ENCODE peak calls at places on chromosome 9, in seven cellular contexts. One of them, this sample, is unnamed. For H3K36me3, the result is how much of the 10 kb centered on the place peaks cover.

GRCh38 chr9:135701067-135701967 is 668 bp upstream of the KCNT1 start:
- DNase-seq in upper lobe of right lung: no peak
- DNase-seq in CD8-positive, alpha-beta T cell: peak
- DNase-seq in suprapubic skin: no peak
- DNase-seq in tibial artery: no peak
- DNase-seq in cardiac muscle cell: no peak
- DNase-seq in lower lobe of right lung: no peak
- DNase-seq in this sample: no peak

GRCh38 chr9:15543033-15543791 is 9.6 kb upstream of the CCDC171 start:
- DNase-seq in upper lobe of right lung: no peak
- DNase-seq in CD8-positive, alpha-beta T cell: no peak
- DNase-seq in suprapubic skin: no peak
- DNase-seq in tibial artery: no peak
- DNase-seq in cardiac muscle cell: no peak
- DNase-seq in lower lobe of right lung: no peak
- DNase-seq in this sample: no peak

GRCh38 chr9:91929331-91929730 is 20.7 kb downstream of the ROR2 start:
- DNase-seq in upper lobe of right lung: no peak
- DNase-seq in CD8-positive, alpha-beta T cell: no peak
- DNase-seq in suprapubic skin: no peak
- DNase-seq in tibial artery: no peak
- DNase-seq in cardiac muscle cell: no peak
- DNase-seq in lower lobe of right lung: no peak
- DNase-seq in this sample: no peak

GRCh38 chr9:15033316-15033715 is 123.1 kb upstream of the FREM1 start:
- DNase-seq in upper lobe of right lung: no peak
- DNase-seq in CD8-positive, alpha-beta T cell: no peak
- DNase-seq in suprapubic skin: no peak
- DNase-seq in tibial artery: no peak
- DNase-seq in cardiac muscle cell: no peak
- DNase-seq in lower lobe of right lung: no peak
- DNase-seq in this sample: no peak

GRCh38 chr9:109582386-109582785 is 84.3 kb upstream of the PTPN3 start:
- DNase-seq in upper lobe of right lung: no peak
- DNase-seq in CD8-positive, alpha-beta T cell: no peak
- DNase-seq in suprapubic skin: no peak
- DNase-seq in tibial artery: no peak
- DNase-seq in cardiac muscle cell: no peak
- DNase-seq in lower lobe of right lung: no peak
- DNase-seq in this sample: no peak

GRCh38 chr9:20594521-20594920 is 27.8 kb downstream of the MLLT3 start:
- DNase-seq in upper lobe of right lung: no peak
- DNase-seq in CD8-positive, alpha-beta T cell: no peak
- DNase-seq in suprapubic skin: no peak
- DNase-seq in tibial artery: no peak
- DNase-seq in cardiac muscle cell: no peak
- DNase-seq in lower lobe of right lung: no peak
- DNase-seq in this sample: no peak

GRCh38 chr9:101840694-101841188 is 102.3 kb upstream of the GRIN3A start:
- DNase-seq in upper lobe of right lung: no peak
- DNase-seq in CD8-positive, alpha-beta T cell: no peak
- DNase-seq in suprapubic skin: no peak
- DNase-seq in tibial artery: no peak
- DNase-seq in cardiac muscle cell: no peak
- DNase-seq in lower lobe of right lung: no peak
- DNase-seq in this sample: no peak

GRCh38 chr9:19471737-19472648 is 63.2 kb downstream of the ACER2 start:
- DNase-seq in upper lobe of right lung: peak
- DNase-seq in CD8-positive, alpha-beta T cell: peak
- DNase-seq in suprapubic skin: peak
- DNase-seq in tibial artery: peak
- DNase-seq in cardiac muscle cell: peak
- DNase-seq in lower lobe of right lung: peak
- DNase-seq in this sample: no peak

GRCh38 chr9:128360826-128361225 is 10.3 kb upstream of the URM1 start:
- DNase-seq in upper lobe of right lung: no peak
- DNase-seq in CD8-positive, alpha-beta T cell: no peak
- DNase-seq in suprapubic skin: no peak
- DNase-seq in tibial artery: no peak
- DNase-seq in cardiac muscle cell: no peak
- DNase-seq in lower lobe of right lung: no peak
- DNase-seq in this sample: no peak

GRCh38 chr9:69122086-69122390 is 52.0 kb upstream of the TJP2 start:
- DNase-seq in upper lobe of right lung: peak
- DNase-seq in CD8-positive, alpha-beta T cell: peak
- DNase-seq in suprapubic skin: peak
- DNase-seq in tibial artery: peak
- DNase-seq in cardiac muscle cell: peak
- DNase-seq in lower lobe of right lung: peak
- DNase-seq in this sample: no peak

GRCh38 chr9:116149844-116150243 is 3.7 kb upstream of the PAPPA start:
- DNase-seq in upper lobe of right lung: no peak
- DNase-seq in CD8-positive, alpha-beta T cell: no peak
- DNase-seq in suprapubic skin: no peak
- DNase-seq in tibial artery: no peak
- DNase-seq in cardiac muscle cell: peak
- DNase-seq in lower lobe of right lung: no peak
- DNase-seq in this sample: no peak

GRCh38 chr9:129202613-129203555 is 24.8 kb upstream of the IER5L start:
- DNase-seq in upper lobe of right lung: peak
- DNase-seq in CD8-positive, alpha-beta T cell: peak
- DNase-seq in suprapubic skin: peak
- DNase-seq in tibial artery: peak
- DNase-seq in cardiac muscle cell: peak
- DNase-seq in lower lobe of right lung: peak
- DNase-seq in this sample: peak

GRCh38 chr9:78714591-78714990 is 417.7 kb downstream of the PSAT1 start:
- DNase-seq in upper lobe of right lung: no peak
- DNase-seq in CD8-positive, alpha-beta T cell: no peak
- DNase-seq in suprapubic skin: no peak
- DNase-seq in tibial artery: no peak
- DNase-seq in cardiac muscle cell: no peak
- DNase-seq in lower lobe of right lung: no peak
- DNase-seq in this sample: no peak

GRCh38 chr9:91332476-91333231 is 29.1 kb downstream of the AUH start:
- DNase-seq in upper lobe of right lung: no peak
- DNase-seq in CD8-positive, alpha-beta T cell: no peak
- DNase-seq in suprapubic skin: no peak
- DNase-seq in tibial artery: no peak
- DNase-seq in cardiac muscle cell: peak
- DNase-seq in lower lobe of right lung: no peak
- DNase-seq in this sample: no peak

GRCh38 chr9:93665128-93665565 is 88.8 kb downstream of the PHF2 start:
- DNase-seq in upper lobe of right lung: peak
- DNase-seq in CD8-positive, alpha-beta T cell: no peak
- DNase-seq in suprapubic skin: peak
- DNase-seq in tibial artery: peak
- DNase-seq in cardiac muscle cell: no peak
- DNase-seq in lower lobe of right lung: peak
- DNase-seq in this sample: no peak

GRCh38 chr9:133514475-133515239 is 10.1 kb downstream of the MYMK start:
- DNase-seq in upper lobe of right lung: no peak
- DNase-seq in CD8-positive, alpha-beta T cell: no peak
- DNase-seq in suprapubic skin: no peak
- DNase-seq in tibial artery: no peak
- DNase-seq in cardiac muscle cell: no peak
- DNase-seq in lower lobe of right lung: no peak
- DNase-seq in this sample: no peak

GRCh38 chr9:81499021-81499454 is 190.3 kb downstream of the TLE1 start:
- DNase-seq in upper lobe of right lung: no peak
- DNase-seq in CD8-positive, alpha-beta T cell: no peak
- DNase-seq in suprapubic skin: no peak
- DNase-seq in tibial artery: peak
- DNase-seq in cardiac muscle cell: no peak
- DNase-seq in lower lobe of right lung: no peak
- DNase-seq in this sample: no peak

GRCh38 chr9:37917315-37917731 is 13.4 kb upstream of the SLC25A51 start:
- DNase-seq in upper lobe of right lung: no peak
- DNase-seq in CD8-positive, alpha-beta T cell: no peak
- DNase-seq in suprapubic skin: no peak
- DNase-seq in tibial artery: no peak
- DNase-seq in cardiac muscle cell: no peak
- DNase-seq in lower lobe of right lung: no peak
- DNase-seq in this sample: no peak

GRCh38 chr9:18115131-18115530 is 358.8 kb upstream of the ADAMTSL1 start:
- DNase-seq in upper lobe of right lung: no peak
- DNase-seq in CD8-positive, alpha-beta T cell: no peak
- DNase-seq in suprapubic skin: no peak
- DNase-seq in tibial artery: no peak
- DNase-seq in cardiac muscle cell: no peak
- DNase-seq in lower lobe of right lung: no peak
- DNase-seq in this sample: no peak

GRCh38 chr9:129408535-129409215 is 212.2 kb downstream of the C9orf50 start:
- DNase-seq in upper lobe of right lung: no peak
- DNase-seq in CD8-positive, alpha-beta T cell: no peak
- DNase-seq in suprapubic skin: no peak
- DNase-seq in tibial artery: no peak
- DNase-seq in cardiac muscle cell: peak
- DNase-seq in lower lobe of right lung: peak
- DNase-seq in this sample: no peak

GRCh38 chr9:78666818-78667429 is 370.0 kb downstream of the PSAT1 start:
- DNase-seq in upper lobe of right lung: no peak
- DNase-seq in CD8-positive, alpha-beta T cell: no peak
- DNase-seq in suprapubic skin: no peak
- DNase-seq in tibial artery: no peak
- DNase-seq in cardiac muscle cell: no peak
- DNase-seq in lower lobe of right lung: no peak
- DNase-seq in this sample: no peak

DNA sequence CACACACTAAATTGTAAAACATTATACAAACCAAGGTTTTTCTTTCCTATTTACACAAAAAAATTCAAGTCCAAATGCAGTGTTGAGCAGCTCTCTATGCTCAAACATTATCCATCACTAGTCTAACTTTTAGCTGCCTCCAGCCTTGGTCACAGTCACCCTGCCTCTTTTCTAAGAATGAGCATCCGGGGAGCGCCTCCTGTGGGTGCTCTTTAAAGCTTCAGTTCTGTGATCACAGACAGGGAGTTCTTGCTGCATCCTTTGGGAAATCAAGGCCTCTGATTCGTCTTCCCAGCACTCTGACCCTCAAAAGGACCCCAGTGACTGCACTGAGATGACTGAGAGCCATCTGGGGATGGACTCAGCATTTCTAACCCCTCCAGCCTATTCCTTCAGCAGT is 289.6 kb downstream of the SEC61B start:
- DNase-seq in upper lobe of right lung: no peak
- DNase-seq in CD8-positive, alpha-beta T cell: no peak
- DNase-seq in suprapubic skin: no peak
- DNase-seq in tibial artery: no peak
- DNase-seq in cardiac muscle cell: no peak
- DNase-seq in lower lobe of right lung: no peak
- DNase-seq in this sample: no peak
- TF ChIP-seq CTCF in upper lobe of right lung: no peak
- TF ChIP-seq CTCF in CD8-positive, alpha-beta T cell: no peak
- TF ChIP-seq CTCF in suprapubic skin: no peak
- TF ChIP-seq CTCF in tibial artery: no peak
- TF ChIP-seq CTCF in cardiac muscle cell: no peak
- TF ChIP-seq CTCF in lower lobe of right lung: no peak
- TF ChIP-seq CTCF in this sample: no peak

GRCh38 chr9:137761793-137762192 is 115.8 kb upstream of the CACNA1B start:
- DNase-seq in upper lobe of right lung: no peak
- DNase-seq in CD8-positive, alpha-beta T cell: no peak
- DNase-seq in suprapubic skin: no peak
- DNase-seq in tibial artery: no peak
- DNase-seq in cardiac muscle cell: no peak
- DNase-seq in lower lobe of right lung: no peak
- DNase-seq in this sample: no peak

GRCh38 chr9:137760426-137760825 is 117.2 kb upstream of the CACNA1B start:
- DNase-seq in upper lobe of right lung: no peak
- DNase-seq in CD8-positive, alpha-beta T cell: no peak
- DNase-seq in suprapubic skin: no peak
- DNase-seq in tibial artery: no peak
- DNase-seq in cardiac muscle cell: no peak
- DNase-seq in lower lobe of right lung: no peak
- DNase-seq in this sample: no peak

GRCh38 chr9:137762414-137763061 is 115.0 kb upstream of the CACNA1B start:
- DNase-seq in upper lobe of right lung: no peak
- DNase-seq in CD8-positive, alpha-beta T cell: no peak
- DNase-seq in suprapubic skin: no peak
- DNase-seq in tibial artery: no peak
- DNase-seq in cardiac muscle cell: no peak
- DNase-seq in lower lobe of right lung: no peak
- DNase-seq in this sample: no peak

GRCh38 chr9:137759649-137760321 is 117.8 kb upstream of the CACNA1B start:
- DNase-seq in upper lobe of right lung: no peak
- DNase-seq in CD8-positive, alpha-beta T cell: no peak
- DNase-seq in suprapubic skin: no peak
- DNase-seq in tibial artery: no peak
- DNase-seq in cardiac muscle cell: no peak
- DNase-seq in lower lobe of right lung: no peak
- DNase-seq in this sample: no peak

DNA sequence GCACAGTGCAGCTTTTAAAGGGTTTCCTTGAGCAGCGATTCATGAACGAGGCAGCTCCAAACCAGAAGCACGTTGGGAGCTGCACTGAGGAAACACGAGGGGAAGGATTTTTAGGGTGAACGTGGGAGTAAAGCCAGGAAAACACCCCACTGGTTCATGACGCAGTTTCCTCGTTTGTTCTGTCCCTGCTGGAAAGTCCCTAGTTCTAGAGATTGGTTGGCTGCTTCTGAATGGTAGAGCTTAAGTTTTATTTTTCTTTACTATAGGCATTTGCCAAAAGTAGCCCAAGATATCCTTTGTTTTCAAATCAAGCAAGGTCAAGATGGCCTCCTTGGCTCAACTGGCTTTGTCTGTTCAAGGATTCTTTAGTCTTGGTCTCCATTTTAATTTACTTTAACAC is 116.5 kb upstream of the CACNA1B start:
- DNase-seq in upper lobe of right lung: no peak
- DNase-seq in CD8-positive, alpha-beta T cell: no peak
- DNase-seq in suprapubic skin: no peak
- DNase-seq in tibial artery: no peak
- DNase-seq in cardiac muscle cell: no peak
- DNase-seq in lower lobe of right lung: no peak
- DNase-seq in this sample: no peak
- H3K36me3 ChIP-seq in upper lobe of right lung: half or more
- H3K36me3 ChIP-seq in CD8-positive, alpha-beta T cell: under half
- H3K36me3 ChIP-seq in suprapubic skin: half or more
- H3K36me3 ChIP-seq in tibial artery: half or more
- H3K36me3 ChIP-seq in cardiac muscle cell: under half
- H3K36me3 ChIP-seq in lower lobe of right lung: half or more
- H3K36me3 ChIP-seq in this sample: under half

GRCh38 chr9:131678499-131679111 is 61.3 kb downstream of the RAPGEF1 start:
- DNase-seq in upper lobe of right lung: peak
- DNase-seq in CD8-positive, alpha-beta T cell: peak
- DNase-seq in suprapubic skin: no peak
- DNase-seq in tibial artery: peak
- DNase-seq in cardiac muscle cell: peak
- DNase-seq in lower lobe of right lung: peak
- DNase-seq in this sample: no peak
- TF ChIP-seq CTCF in upper lobe of right lung: no peak
- TF ChIP-seq CTCF in CD8-positive, alpha-beta T cell: no peak
- TF ChIP-seq CTCF in suprapubic skin: no peak
- TF ChIP-seq CTCF in tibial artery: no peak
- TF ChIP-seq CTCF in cardiac muscle cell: no peak
- TF ChIP-seq CTCF in lower lobe of right lung: no peak
- TF ChIP-seq CTCF in this sample: no peak

DNA sequence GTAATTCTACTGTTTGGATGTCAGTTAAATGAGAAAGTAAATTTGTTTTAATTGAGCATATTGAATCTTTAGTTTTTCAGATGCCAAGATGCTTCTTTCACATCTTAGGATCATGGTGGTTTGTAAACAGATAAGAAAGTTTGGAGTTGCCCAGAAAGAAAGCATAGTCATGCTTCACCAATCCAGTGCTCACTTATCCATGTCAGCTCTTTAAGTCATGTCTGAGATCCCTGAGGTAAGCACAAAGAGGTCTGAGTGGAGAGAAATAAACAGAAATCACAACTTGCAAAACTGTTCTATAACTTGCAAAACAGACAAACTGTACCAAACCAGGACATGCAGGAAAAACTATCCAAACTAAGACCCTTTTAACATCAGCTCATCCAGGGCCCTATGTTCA is 87.7 kb downstream of the OSTF1 start:
- DNase-seq in upper lobe of right lung: no peak
- DNase-seq in CD8-positive, alpha-beta T cell: no peak
- DNase-seq in suprapubic skin: no peak
- DNase-seq in tibial artery: no peak
- DNase-seq in cardiac muscle cell: no peak
- DNase-seq in lower lobe of right lung: no peak
- DNase-seq in this sample: no peak
- H3K36me3 ChIP-seq in upper lobe of right lung: under half
- H3K36me3 ChIP-seq in CD8-positive, alpha-beta T cell: under half
- H3K36me3 ChIP-seq in suprapubic skin: under half
- H3K36me3 ChIP-seq in tibial artery: under half
- H3K36me3 ChIP-seq in cardiac muscle cell: under half
- H3K36me3 ChIP-seq in lower lobe of right lung: under half
- H3K36me3 ChIP-seq in this sample: under half